ENCODE peak calls at places on chromosomes 2 and 18, in ten cellular contexts. D is right cardiac atrium; I is small intestine; V is H1; Y is dorsolateral prefrontal cortex; K is CD4-positive, alpha-beta memory T cell; C is AG09309; O is astrocyte; H is cardiac fibroblast; J is cardiac muscle cell. B is an unnamed sample.

GRCh38 chr2:66437601-66438497 is 2.9 kb downstream of the MEIS1 start:
- DNase-seq in Y (no peak), K (no peak), J (peak; percentile 41), H (peak; percentile 43), O (no peak), D (peak; percentile 56), I (no peak), V (no peak), C (no peak), B (no peak)

GRCh38 chr2:205889073-205889472 is 196.9 kb downstream of the INO80D start:
- DNase-seq in V (no peak), H (no peak), J (peak; percentile 14), Y (no peak), O (peak; percentile 57), D (no peak), K (no peak), C (no peak), I (peak; percentile 39), B (no peak)

GRCh38 chr2:160427629-160428424 is 65.8 kb downstream of the RBMS1 start:
- DNase-seq in C (peak; percentile 76), O (peak; percentile 61), V (no peak), D (no peak), H (peak; percentile 92), Y (no peak), I (peak; percentile 35), J (peak; percentile 90), K (peak; percentile 80), B (no peak)

GRCh38 chr2:58739033-58739432 is 497.9 kb upstream of the FANCL start:
- DNase-seq in H (no peak), O (no peak), Y (no peak), C (no peak), J (no peak), D (no peak), I (no peak), K (no peak), V (no peak), B (no peak)

GRCh38 chr2:75500633-75501032 is 60.1 kb downstream of the EVA1A start:
- DNase-seq in D (no peak), H (no peak), V (no peak), I (no peak), O (peak; percentile 39), J (no peak), K (no peak), C (no peak), Y (no peak), B (no peak)

GRCh38 chr2:181959508-181959907 is 26.1 kb upstream of the PPP1R1C start:
- DNase-seq in K (no peak), H (no peak), D (no peak), V (no peak), Y (no peak), C (no peak), O (no peak), I (no peak), J (no peak), B (no peak)

GRCh38 chr2:96164459-96165184 is 19.4 kb upstream of the DUSP2 start:
- DNase-seq in D (no peak), C (no peak), O (no peak), H (no peak), Y (peak; percentile 71), K (peak; percentile 74), V (no peak), J (no peak), I (peak; percentile 51), B (no peak)

GRCh38 chr2:126860395-126860794 is 38.3 kb upstream of the TEX51 start:
- DNase-seq in I (no peak), O (no peak), V (no peak), Y (no peak), H (no peak), C (no peak), D (no peak), J (no peak), K (no peak), B (peak; percentile 23)

GRCh38 chr18:33844232-33844631 is 266.2 kb downstream of the ASXL3 start:
- DNase-seq in O (no peak), J (no peak), H (no peak), I (no peak), C (no peak), D (no peak), Y (peak; percentile 14), K (no peak), V (no peak), B (no peak)

GRCh38 chr18:47748093-47748796 is 182.2 kb downstream of the SMAD2 start:
- DNase-seq in C (no peak), O (no peak), D (no peak), Y (no peak), K (no peak), H (no peak), J (no peak), I (no peak), V (no peak), B (peak; percentile 34)

GRCh38 chr2:66525609-66526008 is 90.7 kb downstream of the MEIS1 start:
- DNase-seq in Y (no peak), V (no peak), J (no peak), K (no peak), I (no peak), C (no peak), O (no peak), D (no peak), H (no peak), B (no peak)

GRCh38 chr2:8115966-8116365 is 565.9 kb upstream of the ID2 start:
- DNase-seq in D (no peak), I (no peak), K (no peak), H (no peak), Y (no peak), C (no peak), J (no peak), V (no peak), O (peak; percentile 86), B (no peak)

GRCh38 chr2:209523778-209524362 is 100.0 kb downstream of the MAP2 start:
- DNase-seq in I (no peak), H (no peak), K (no peak), C (no peak), O (peak; percentile 33), Y (no peak), J (no peak), D (no peak), V (no peak), B (no peak)

GRCh38 chr2:30622452-30622851 is 175.4 kb downstream of the LCLAT1 start:
- DNase-seq in V (no peak), J (no peak), K (no peak), C (no peak), I (no peak), Y (no peak), H (no peak), O (no peak), D (no peak), B (no peak)

GRCh38 chr2:233772153-233772552 is 6.0 kb upstream of the MROH2A start:
- DNase-seq in K (no peak), H (no peak), C (no peak), V (no peak), J (no peak), I (no peak), D (no peak), O (no peak), Y (no peak), B (no peak)

GRCh38 chr2:7706791-7707190 is 789.6 kb downstream of the RNF144A start:
- DNase-seq in O (no peak), J (no peak), V (no peak), C (no peak), K (no peak), D (no peak), I (no peak), Y (no peak), H (no peak), B (no peak)

GRCh38 chr18:43383031-43383430 is 105.7 kb upstream of the SYT4 start:
- DNase-seq in K (no peak), J (no peak), O (no peak), D (no peak), H (no peak), V (no peak), Y (no peak), I (no peak), C (no peak), B (no peak)

GRCh38 chr18:63017977-63018376 is 301.6 kb downstream of the BCL2 start:
- DNase-seq in V (no peak), D (no peak), K (no peak), Y (no peak), H (no peak), I (no peak), J (no peak), C (no peak), O (no peak), B (no peak)

GRCh38 chr18:79815657-79816056 is 17.9 kb downstream of the KCNG2 start:
- DNase-seq in H (no peak), V (no peak), C (no peak), Y (no peak), O (no peak), D (peak; percentile 26), J (no peak), K (no peak), I (no peak), B (no peak)

GRCh38 chr2:43344911-43345373 is 118.5 kb upstream of the ZFP36L2 start:
- DNase-seq in C (no peak), V (no peak), Y (no peak), O (no peak), J (no peak), H (no peak), D (no peak), I (peak; percentile 60), K (no peak), B (no peak)
- H3K4me3 ChIP-seq in C (no peak overlapping the region), V (no peak overlapping the region), Y (peak overlapping the region; percentile 4), O (no peak overlapping the region), J (no peak overlapping the region), H (no peak overlapping the region), D (no peak overlapping the region), I (no peak overlapping the region), K (no peak overlapping the region), B (no peak overlapping the region)

DNA sequence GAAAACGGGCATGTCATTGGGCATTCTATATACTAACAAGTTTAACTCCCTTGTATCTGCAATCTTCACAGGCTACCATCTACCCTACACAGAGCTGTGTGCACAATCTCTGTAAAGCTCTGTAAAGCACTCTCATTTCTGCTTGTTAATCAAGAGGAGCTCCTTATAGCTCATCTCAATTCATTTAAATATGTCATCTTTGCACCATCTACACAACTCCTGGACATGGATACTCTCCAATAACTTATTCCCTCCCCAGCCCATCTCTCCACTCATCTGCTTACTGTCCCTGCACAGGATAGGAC is 61.5 kb downstream of the DPP4 start:
- DNase-seq in D (no peak), J (no peak), K (no peak), I (no peak), C (no peak), O (no peak), V (no peak), H (no peak), Y (no peak), B (no peak)
- H3K4me3 ChIP-seq in D (no peak overlapping the region), J (no peak overlapping the region), K (no peak overlapping the region), I (no peak overlapping the region), C (no peak overlapping the region), O (no peak overlapping the region), V (no peak overlapping the region), H (no peak overlapping the region), Y (no peak overlapping the region), B (no peak overlapping the region)

GRCh38 chr2:224400886-224401632 is 848 bp downstream of the FAM124B start:
- DNase-seq in H (no peak), I (no peak), V (no peak), Y (no peak), D (no peak), O (no peak), C (no peak), J (no peak), K (no peak), B (no peak)
- H3K4me3 ChIP-seq in H (no peak overlapping the region), I (no peak overlapping the region), V (no peak overlapping the region), Y (peak overlapping the region; percentile 54), D (peak overlapping the region; percentile 58), O (no peak overlapping the region), C (no peak overlapping the region), J (no peak overlapping the region), K (no peak overlapping the region), B (peak overlapping the region; percentile 42)

GRCh38 chr2:113899166-113899565 is 9.3 kb downstream of the ACTR3 start:
- DNase-seq in C (no peak), J (no peak), V (no peak), O (no peak), K (no peak), D (no peak), H (no peak), I (no peak), Y (no peak), B (no peak)
- H3K4me3 ChIP-seq in C (no peak overlapping the region), J (no peak overlapping the region), V (no peak overlapping the region), O (no peak overlapping the region), K (no peak overlapping the region), D (no peak overlapping the region), H (no peak overlapping the region), I (no peak overlapping the region), Y (no peak overlapping the region), B (no peak overlapping the region)